ENCODE peak calls at places on chromosomes 4 and X, in eight cellular contexts. C is IMR-90, G is NB4, O is stomach, W is adrenal gland, D is thyroid gland, K is uterus, Q is breast epithelium. E is an unnamed sample.

GRCh38 chr4:110278127-110278526 is 79.7 kb upstream of the ELOVL6 start:
- DNase-seq in Q (no peak), G (no peak), D (no peak), O (no peak), W (no peak), K (no peak), C (no peak), E (no peak)

GRCh38 chr4:147334478-147334877 is 146.4 kb upstream of the EDNRA start:
- DNase-seq in K (no peak), C (peak), W (no peak), O (no peak), G (no peak), D (no peak), Q (no peak), E (no peak)

GRCh38 chr4:174490356-174490969 is 31.8 kb downstream of the HPGD start:
- DNase-seq in K (no peak), O (no peak), W (no peak), G (no peak), Q (no peak), D (no peak), C (peak), E (no peak)

GRCh38 chrX:121103381-121103780 is 56.0 kb downstream of the GLUD2 start:
- DNase-seq in O (no peak), K (no peak), C (no peak), G (no peak), W (no peak), D (no peak), Q (no peak), E (no peak)

GRCh38 chr4:3399277-3400194 is 42.2 kb upstream of the HGFAC start:
- DNase-seq in C (no peak), K (no peak), G (peak), O (no peak), D (no peak), Q (no peak), W (peak), E (no peak)

GRCh38 chr4:155974957-155975356 is 21.3 kb upstream of the CTSO start:
- DNase-seq in K (no peak), C (no peak), O (no peak), W (no peak), D (no peak), G (no peak), Q (no peak), E (no peak)

GRCh38 chrX:24391362-24391761 is 30.9 kb downstream of the SUPT20HL1 start:
- DNase-seq in O (no peak), D (no peak), W (no peak), Q (no peak), G (no peak), C (no peak), K (no peak), E (no peak)

GRCh38 chrX:128518508-128518907 is 466.3 kb upstream of the ACTRT1 start:
- DNase-seq in K (no peak), Q (no peak), O (no peak), C (peak), W (no peak), G (peak), D (no peak), E (no peak)

GRCh38 chr4:1417522-1418390 is 11.5 kb upstream of the NKX1-1 start:
- DNase-seq in G (no peak), O (peak), Q (peak), K (no peak), D (peak), C (no peak), W (peak), E (no peak)

GRCh38 chr4:8589831-8590545 is 2.6 kb upstream of the CPZ start:
- DNase-seq in K (no peak), D (no peak), Q (no peak), C (peak), W (no peak), O (no peak), G (no peak), E (no peak)

GRCh38 chrX:40285876-40286275 is 188.1 kb upstream of the BCOR start:
- DNase-seq in C (no peak), G (no peak), O (no peak), K (no peak), Q (no peak), W (no peak), D (no peak), E (no peak)

GRCh38 chrX:7372843-7373525 is 225.0 kb upstream of the PUDP start:
- DNase-seq in G (peak), C (peak), Q (no peak), W (no peak), K (no peak), O (no peak), D (no peak), E (no peak)

GRCh38 chr4:41258783-41259182 is 2.1 kb downstream of the UCHL1 start:
- DNase-seq in G (peak), K (no peak), O (no peak), Q (no peak), W (peak), C (peak), D (peak), E (no peak)

GRCh38 chrX:20265221-20265725 is 1.4 kb downstream of the RPS6KA3 start:
- DNase-seq in C (peak), K (peak), O (peak), D (peak), G (peak), W (peak), Q (peak), E (no peak)
- TF ChIP-seq POLR2A in C (peak), K (peak), O (no peak), D (no peak), G (no peak), W (peak), Q (no peak), E (no peak)

GRCh38 chrX:123803331-123803983 is 56.4 kb upstream of the XIAP start:
- DNase-seq in Q (no peak), D (no peak), G (peak), C (peak), K (no peak), O (no peak), W (peak), E (no peak)
- TF ChIP-seq POLR2A in Q (no peak), D (no peak), G (no peak), C (no peak), K (no peak), O (no peak), W (no peak), E (no peak)

GRCh38 chrX:41350150-41350975 is 16.4 kb downstream of the DDX3X start:
- DNase-seq in W (no peak), D (no peak), G (peak), C (peak), O (no peak), K (no peak), Q (no peak), E (no peak)

GRCh38 chrX:41351923-41352322 is 18.0 kb downstream of the DDX3X start:
- DNase-seq in K (no peak), D (no peak), W (no peak), G (no peak), O (no peak), Q (no peak), C (peak), E (no peak)

GRCh38 chrX:41352329-41352801 is 18.4 kb downstream of the DDX3X start:
- DNase-seq in W (no peak), K (no peak), G (no peak), C (no peak), O (no peak), D (no peak), Q (no peak), E (no peak)

GRCh38 chrX:41348551-41348950 is 14.6 kb downstream of the DDX3X start:
- DNase-seq in G (no peak), C (no peak), K (no peak), O (no peak), Q (no peak), D (no peak), W (no peak), E (no peak)

GRCh38 chrX:41350976-41351569 is 17.1 kb downstream of the DDX3X start:
- DNase-seq in W (no peak), Q (no peak), G (peak), D (peak), K (no peak), C (peak), O (no peak), E (no peak)
- TF ChIP-seq POLR2A in W (no peak), Q (no peak), G (peak), D (no peak), K (no peak), C (no peak), O (no peak), E (no peak)

DNA sequence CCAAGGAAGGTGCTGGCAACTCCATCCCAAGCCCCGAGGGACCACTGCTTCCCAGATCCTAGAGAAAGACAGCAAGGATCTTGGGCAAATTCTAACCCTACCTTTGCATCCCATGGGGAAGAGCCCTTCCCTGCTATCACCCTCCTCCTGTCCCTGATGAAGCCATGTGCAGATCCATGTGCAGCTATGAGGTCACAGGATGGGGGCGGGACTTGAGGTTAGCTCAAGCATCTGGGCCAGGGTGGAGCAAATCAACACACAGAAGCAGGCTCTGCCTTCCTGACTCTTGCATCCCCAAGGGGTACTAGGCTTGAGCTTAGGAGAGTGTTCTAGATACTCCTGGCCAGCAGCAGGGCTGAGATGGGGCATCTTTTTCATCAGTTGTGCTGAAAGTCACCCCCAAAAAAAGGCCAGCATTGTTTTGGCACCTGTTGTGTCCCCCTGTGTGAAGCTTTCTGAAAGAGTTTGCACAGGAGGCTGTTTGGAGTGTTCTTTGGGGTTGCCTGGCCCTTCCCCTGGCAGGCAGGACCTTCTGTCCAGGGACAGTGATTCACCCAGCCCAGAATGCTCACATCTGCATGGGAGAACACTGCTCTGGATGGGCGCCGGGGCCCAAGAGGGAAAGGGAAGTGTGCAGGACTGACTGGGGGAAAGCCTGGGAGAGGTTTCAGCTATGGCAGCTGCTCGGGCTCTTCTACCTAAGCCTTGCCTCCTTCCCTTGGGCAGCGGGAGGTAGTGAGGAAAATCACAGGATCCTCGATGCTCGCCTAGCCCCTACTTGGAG is 50.8 kb downstream of the PRPS1 start:
- DNase-seq in O (peak), K (peak), G (peak), Q (no peak), C (peak), W (peak), D (peak), E (peak)
- TF ChIP-seq POLR2A in O (no peak), K (no peak), G (peak), Q (no peak), C (no peak), W (no peak), D (no peak), E (no peak)

GRCh38 chr4:122921971-122922876 is at the start of gene NUDT6:
- DNase-seq in G (peak), C (peak), K (peak), O (peak), D (peak), Q (peak), W (peak), E (no peak)
- TF ChIP-seq POLR2A in G (peak), C (no peak), K (no peak), O (no peak), D (no peak), Q (no peak), W (no peak), E (peak)

GRCh38 chr4:88755454-88755853 is 57.8 kb upstream of the NAP1L5 start:
- DNase-seq in D (no peak), K (no peak), C (no peak), W (no peak), G (no peak), Q (no peak), O (no peak), E (no peak)

GRCh38 chr4:88752076-88752463 is 54.4 kb upstream of the NAP1L5 start:
- DNase-seq in O (no peak), K (no peak), G (no peak), W (no peak), C (no peak), D (no peak), Q (no peak), E (no peak)

GRCh38 chr4:88752754-88753153 is 55.1 kb upstream of the NAP1L5 start:
- DNase-seq in W (no peak), K (no peak), D (peak), Q (no peak), O (peak), C (no peak), G (no peak), E (no peak)

GRCh38 chr4:88756149-88756548 is 58.5 kb upstream of the NAP1L5 start:
- DNase-seq in W (no peak), K (no peak), D (no peak), Q (no peak), O (no peak), G (peak), C (no peak), E (no peak)

GRCh38 chr4:88753658-88754431 is 56.2 kb upstream of the NAP1L5 start:
- DNase-seq in K (no peak), Q (no peak), D (no peak), G (no peak), C (no peak), O (no peak), W (no peak), E (no peak)
- TF ChIP-seq POLR2A in K (no peak), Q (no peak), D (no peak), G (no peak), C (no peak), O (no peak), W (no peak), E (no peak)

GRCh38 chr4:169757575-169758184 is at the start of gene HPF1:
- DNase-seq in O (peak), W (peak), C (peak), D (peak), G (peak), K (peak), Q (peak), E (peak)
- TF ChIP-seq POLR2A in O (no peak), W (peak), C (no peak), D (no peak), G (peak), K (peak), Q (no peak), E (peak)

E was measured in H54.